ENCODE peak calls at places on chromosomes 5 and 9, in five cellular contexts. Y, Z, R, P and J are unnamed samples.

GRCh38 chr5:150616024-150616470 is 24.4 kb upstream of the SYNPO start:
- DNase-seq in Y (peak; percentile 90), Z (no peak), R (no peak), P (no peak), J (no peak)

GRCh38 chr5:73901045-73901444 is 275.0 kb downstream of the ARHGEF28 start:
- DNase-seq in Y (no peak), Z (peak; percentile 84), R (peak; percentile 94), P (peak; percentile 66), J (no peak)

GRCh38 chr5:53080271-53080670 is 29.3 kb downstream of the MOCS2 start:
- DNase-seq in Y (no peak), Z (no peak), R (no peak), P (no peak), J (no peak)

GRCh38 chr9:76580188-76580587 is 121.2 kb downstream of the GCNT1 start:
- DNase-seq in Y (no peak), Z (no peak), R (no peak), P (no peak), J (no peak)

GRCh38 chr5:121525731-121526130 is 326.0 kb upstream of the FTMT start:
- DNase-seq in Y (no peak), Z (no peak), R (no peak), P (no peak), J (no peak)

GRCh38 chr9:77802512-77803293 is 154.6 kb upstream of the GNA14 start:
- DNase-seq in Y (no peak), Z (no peak), R (no peak), P (no peak), J (no peak)

GRCh38 chr9:12141422-12141821 is 551.8 kb upstream of the TYRP1 start:
- DNase-seq in Y (no peak), Z (no peak), R (no peak), P (no peak), J (no peak)

GRCh38 chr5:111582962-111583669 is 70.8 kb upstream of the STARD4 start:
- DNase-seq in Y (no peak), Z (no peak), R (peak; percentile 6), P (peak; percentile 71), J (peak; percentile 73)

GRCh38 chr5:150645070-150645700 is 4.7 kb downstream of the SYNPO start:
- DNase-seq in Y (peak; percentile 67), Z (peak; percentile 44), R (peak; percentile 47), P (peak; percentile 71), J (peak; percentile 83)

GRCh38 chr9:73566627-73567026 is 415.0 kb downstream of the ANXA1 start:
- DNase-seq in Y (no peak), Z (no peak), R (no peak), P (no peak), J (no peak)

GRCh38 chr9:133210202-133210532 is 1.1 kb upstream of the OBP2B start:
- DNase-seq in Y (no peak), Z (no peak), R (peak; percentile 87), P (no peak), J (no peak)

GRCh38 chr5:177131019-177131320 is 2.6 kb upstream of the NSD1 start:
- DNase-seq in Y (no peak), Z (no peak), R (no peak), P (no peak), J (no peak)

GRCh38 chr5:40762716-40763115 is 7.0 kb upstream of the TTC33 start:
- DNase-seq in Y (no peak), Z (no peak), R (no peak), P (no peak), J (no peak)

DNA sequence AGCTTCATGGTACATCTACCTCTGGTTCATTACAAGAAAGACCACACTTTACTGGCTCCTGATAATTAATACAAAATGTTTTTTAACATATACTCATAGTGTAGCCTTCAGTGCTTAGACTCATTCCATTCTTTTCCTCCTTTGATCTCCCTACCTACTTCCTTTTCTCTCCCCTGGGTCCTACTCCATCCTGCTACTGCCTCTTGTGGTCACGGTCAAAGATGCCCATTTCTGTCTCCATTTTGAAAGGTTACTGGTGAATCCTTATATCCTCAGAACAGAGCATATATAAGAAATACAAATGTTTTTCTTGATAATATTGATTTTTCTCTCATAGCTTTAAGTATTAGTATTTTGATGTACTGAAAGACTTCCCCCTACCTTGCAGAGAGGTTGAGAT is 375.9 kb downstream of the ARRDC3 start:
- DNase-seq in Y (no peak), Z (no peak), R (no peak), P (no peak), J (no peak)
- TF ChIP-seq CTCF in Y (no peak), Z (no peak), R (no peak), P (no peak), J (no peak)

DNA sequence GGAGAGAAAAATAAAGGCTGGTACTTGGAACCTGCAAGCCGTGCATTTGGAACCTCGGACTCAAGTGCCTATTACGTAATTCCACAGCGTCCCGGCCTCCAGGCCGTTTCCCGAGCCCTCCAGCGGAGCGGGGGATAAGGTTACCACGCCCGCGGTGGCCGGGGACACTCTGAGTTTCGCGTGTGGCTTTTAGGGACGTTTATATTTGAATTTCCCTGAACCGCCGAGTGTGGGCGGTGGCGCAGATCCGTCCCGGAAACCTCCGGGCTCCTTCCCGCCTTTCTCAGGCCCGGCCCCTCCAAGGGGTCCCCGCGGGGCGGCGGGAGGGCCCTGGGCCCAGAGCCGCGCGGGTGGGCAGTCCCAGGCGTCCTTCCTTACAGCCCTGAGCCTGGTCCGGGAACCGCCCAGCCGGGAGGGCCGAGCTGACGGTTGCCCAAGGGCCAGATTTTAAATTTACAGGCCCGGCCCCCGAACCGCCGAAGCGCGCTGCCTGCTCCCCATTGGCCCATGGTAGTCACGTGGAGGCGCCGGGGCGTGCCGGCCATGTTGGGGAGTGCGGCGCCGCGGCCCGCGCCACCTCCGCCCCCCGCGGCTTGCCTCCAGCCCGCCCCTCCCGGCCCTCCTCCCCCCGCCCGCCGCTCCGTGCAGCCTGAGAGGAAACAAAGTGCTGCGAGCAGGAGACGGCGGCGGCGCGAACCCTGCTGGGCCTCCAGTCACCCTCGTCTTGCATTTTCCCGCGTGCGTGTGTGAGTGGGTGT is at the start of gene LMNB1:
- DNase-seq in Y (peak; percentile 95), Z (peak; percentile 97), R (peak; percentile 93), P (peak; percentile 86), J (peak; percentile 64)
- TF ChIP-seq CTCF in Y (no peak), Z (no peak), R (peak; percentile 11), P (no peak), J (peak; percentile 5)

DNA sequence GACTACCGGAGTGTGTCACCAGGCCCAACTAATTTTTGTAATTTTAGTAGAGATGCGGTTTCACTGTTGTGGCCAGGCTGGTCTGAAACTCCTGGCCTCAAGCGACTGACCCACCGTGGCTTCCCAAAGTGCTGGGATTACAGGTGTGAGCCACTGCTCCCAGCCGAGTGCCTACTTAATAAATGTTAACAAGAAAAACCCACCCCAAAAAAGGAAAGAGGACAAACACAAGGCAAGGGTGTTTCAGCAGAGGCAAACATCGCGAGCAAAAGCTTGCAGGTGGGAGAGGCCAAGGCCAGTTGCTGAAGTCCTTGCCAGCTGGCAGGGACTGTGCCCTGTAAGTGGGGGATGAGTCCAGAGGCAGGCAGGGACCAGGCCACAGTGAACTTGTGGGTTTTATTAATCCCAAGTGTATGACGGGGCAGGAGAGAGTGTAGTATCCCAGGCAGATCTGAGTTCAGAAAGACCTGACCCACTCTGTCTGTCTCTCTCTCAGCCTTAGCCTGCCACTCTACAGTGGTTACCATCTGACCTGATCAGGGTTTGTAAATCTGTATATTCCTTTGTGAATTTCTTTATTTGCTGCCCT is 6.4 kb upstream of the FPGS start:
- DNase-seq in Y (no peak), Z (no peak), R (no peak), P (no peak), J (no peak)
- TF ChIP-seq CTCF in Y (no peak), Z (no peak), R (no peak), P (no peak), J (no peak)

GRCh38 chr5:175447571-175447970 is 3.6 kb upstream of the DRD1 start:
- DNase-seq in Y (no peak), Z (no peak), R (no peak), P (no peak), J (no peak)

GRCh38 chr5:175448276-175448675 is 4.3 kb upstream of the DRD1 start:
- DNase-seq in Y (no peak), Z (no peak), R (peak; percentile 56), P (no peak), J (no peak)

GRCh38 chr5:175443514-175444059 is 395 bp downstream of the DRD1 start:
- DNase-seq in Y (peak; percentile 29), Z (no peak), R (no peak), P (no peak), J (no peak)

GRCh38 chr5:175444060-175444904 is at the start of gene DRD1:
- DNase-seq in Y (peak; percentile 84), Z (peak; percentile 61), R (peak; percentile 25), P (no peak), J (no peak)

DNA sequence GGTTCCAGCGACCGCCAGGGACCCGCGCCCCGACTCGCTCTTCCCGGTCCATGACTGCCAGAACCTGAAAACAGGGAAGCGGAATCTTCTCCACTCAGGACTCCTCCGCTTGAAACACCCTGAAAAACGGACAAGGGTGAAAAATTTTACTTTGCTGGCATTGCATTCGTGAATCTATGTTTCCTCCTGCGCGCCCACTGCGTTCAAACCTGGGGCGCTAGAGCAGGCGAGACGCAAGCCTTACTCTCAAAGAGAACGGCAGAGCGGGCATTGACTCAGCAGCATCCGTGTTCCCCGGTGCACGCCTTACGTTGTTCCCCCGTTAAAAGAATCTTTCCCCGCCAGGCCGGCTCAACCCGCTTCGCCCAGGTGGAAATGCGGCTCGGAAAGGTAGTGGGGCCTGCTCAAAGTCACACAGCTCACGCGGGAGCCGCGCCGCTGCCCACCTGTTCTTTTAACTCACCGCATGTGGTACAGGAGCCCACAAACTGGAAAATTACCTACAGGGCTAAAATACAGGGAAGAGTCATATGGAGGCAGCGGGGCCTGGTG is 999 bp upstream of the DRD1 start:
- DNase-seq in Y (peak; percentile 24), Z (no peak), R (no peak), P (no peak), J (no peak)
- TF ChIP-seq CTCF in Y (no peak), Z (peak; percentile 51), R (no peak), P (no peak), J (no peak)